ENCODE peak calls at places on chromosomes 5 and 9, in six cellular contexts. One of them, this sample, is unnamed.

GRCh38 chr9:130805510-130806387 is 29.3 kb upstream of the ABL1 start:
- DNase-seq in G401: no peak
- DNase-seq in HT1080: no peak
- DNase-seq in germinal center: peak
- DNase-seq in tibial nerve: no peak
- DNase-seq in left ventricle myocardium inferior: no peak
- DNase-seq in this sample: no peak

GRCh38 chr5:177434437-177434836 is 8.0 kb downstream of the GRK6 start:
- DNase-seq in tibial nerve: no peak
- DNase-seq in left ventricle myocardium inferior: no peak
- DNase-seq in HT1080: peak
- DNase-seq in germinal center: no peak
- DNase-seq in G401: no peak
- DNase-seq in this sample: no peak

GRCh38 chr9:70932097-70932496 is 189.3 kb downstream of the TRPM3 start:
- DNase-seq in left ventricle myocardium inferior: no peak
- DNase-seq in germinal center: no peak
- DNase-seq in G401: no peak
- DNase-seq in HT1080: no peak
- DNase-seq in tibial nerve: no peak
- DNase-seq in this sample: no peak

GRCh38 chr5:43037929-43038510 is 2.1 kb downstream of the ANXA2R start:
- DNase-seq in left ventricle myocardium inferior: no peak
- DNase-seq in tibial nerve: no peak
- DNase-seq in germinal center: peak
- DNase-seq in HT1080: no peak
- DNase-seq in G401: no peak
- DNase-seq in this sample: no peak

GRCh38 chr5:127206320-127207113 is 84.1 kb upstream of the MEGF10 start:
- DNase-seq in tibial nerve: no peak
- DNase-seq in HT1080: peak
- DNase-seq in left ventricle myocardium inferior: no peak
- DNase-seq in germinal center: no peak
- DNase-seq in G401: no peak
- DNase-seq in this sample: no peak

GRCh38 chr9:26809795-26810194 is 82.8 kb downstream of the CAAP1 start:
- DNase-seq in HT1080: peak
- DNase-seq in G401: no peak
- DNase-seq in germinal center: no peak
- DNase-seq in tibial nerve: no peak
- DNase-seq in left ventricle myocardium inferior: no peak
- DNase-seq in this sample: no peak

GRCh38 chr5:135367070-135367469 is 32.0 kb downstream of the MACROH2A1 start:
- DNase-seq in left ventricle myocardium inferior: no peak
- DNase-seq in HT1080: no peak
- DNase-seq in tibial nerve: no peak
- DNase-seq in G401: no peak
- DNase-seq in germinal center: no peak
- DNase-seq in this sample: no peak

GRCh38 chr5:124661317-124662141 is 84.9 kb downstream of the ZNF608 start:
- DNase-seq in tibial nerve: no peak
- DNase-seq in germinal center: no peak
- DNase-seq in HT1080: peak
- DNase-seq in left ventricle myocardium inferior: no peak
- DNase-seq in G401: peak
- DNase-seq in this sample: peak

GRCh38 chr5:133041910-133042309 is 9.9 kb upstream of the HSPA4 start:
- DNase-seq in HT1080: peak
- DNase-seq in G401: no peak
- DNase-seq in tibial nerve: no peak
- DNase-seq in left ventricle myocardium inferior: no peak
- DNase-seq in germinal center: no peak
- DNase-seq in this sample: no peak

GRCh38 chr5:150147580-150148407 is 7.9 kb downstream of the PDGFRB start:
- DNase-seq in tibial nerve: no peak
- DNase-seq in G401: no peak
- DNase-seq in left ventricle myocardium inferior: no peak
- DNase-seq in germinal center: no peak
- DNase-seq in HT1080: no peak
- DNase-seq in this sample: no peak

GRCh38 chr5:172502410-172502809 is 48.1 kb upstream of the SH3PXD2B start:
- DNase-seq in germinal center: no peak
- DNase-seq in left ventricle myocardium inferior: no peak
- DNase-seq in HT1080: no peak
- DNase-seq in G401: no peak
- DNase-seq in tibial nerve: no peak
- DNase-seq in this sample: no peak

GRCh38 chr5:156735477-156735876 is 114.6 kb upstream of the PPP1R2B start:
- DNase-seq in tibial nerve: no peak
- DNase-seq in HT1080: no peak
- DNase-seq in left ventricle myocardium inferior: no peak
- DNase-seq in germinal center: no peak
- DNase-seq in G401: no peak
- DNase-seq in this sample: no peak

GRCh38 chr9:114053246-114054005 is 24.7 kb downstream of the AMBP start:
- DNase-seq in left ventricle myocardium inferior: no peak
- DNase-seq in germinal center: no peak
- DNase-seq in tibial nerve: no peak
- DNase-seq in G401: peak
- DNase-seq in HT1080: no peak
- DNase-seq in this sample: peak

GRCh38 chr9:69535911-69536310 is 136.3 kb downstream of the APBA1 start:
- DNase-seq in germinal center: no peak
- DNase-seq in left ventricle myocardium inferior: no peak
- DNase-seq in HT1080: no peak
- DNase-seq in G401: no peak
- DNase-seq in tibial nerve: no peak
- DNase-seq in this sample: no peak

GRCh38 chr5:73393606-73394489 is 54.7 kb downstream of the FOXD1 start:
- DNase-seq in tibial nerve: no peak
- DNase-seq in G401: no peak
- DNase-seq in germinal center: no peak
- DNase-seq in left ventricle myocardium inferior: no peak
- DNase-seq in HT1080: peak
- DNase-seq in this sample: no peak

GRCh38 chr5:40041452-40041851 is 616.7 kb upstream of the DAB2 start:
- DNase-seq in HT1080: no peak
- DNase-seq in G401: no peak
- DNase-seq in tibial nerve: no peak
- DNase-seq in left ventricle myocardium inferior: no peak
- DNase-seq in germinal center: no peak
- DNase-seq in this sample: no peak